ENCODE peak calls at places on chromosomes 12 and 14, in five cellular contexts. G is hepatic stellate cell, W is omental fat pad, C is tibial artery, B is ELR. R is an unnamed sample.

GRCh38 chr12:111768159-111768895 is 1.6 kb downstream of the ALDH2 start:
- DNase-seq in G (no peak), W (no peak), C (no peak), B (no peak), R (no peak)

GRCh38 chr14:58832010-58832409 is 194.2 kb downstream of the DACT1 start:
- DNase-seq in G (no peak), W (no peak), C (no peak), B (no peak), R (no peak)

GRCh38 chr14:105150368-105151111 is 18.0 kb downstream of the JAG2 start:
- DNase-seq in G (no peak), W (no peak), C (no peak), B (no peak), R (no peak)

GRCh38 chr12:75766263-75767160 is 255.1 kb upstream of the KRR1 start:
- DNase-seq in G (no peak), W (no peak), C (no peak), B (peak), R (no peak)

GRCh38 chr14:49966304-49966809 is 73.5 kb downstream of the ARF6 start:
- DNase-seq in G (peak), W (no peak), C (no peak), B (no peak), R (no peak)

GRCh38 chr12:55720894-55721444 is 776 bp downstream of the RDH5 start:
- DNase-seq in G (peak), W (no peak), C (peak), B (peak), R (no peak)

GRCh38 chr12:130126023-130126432 is 36.2 kb upstream of the FZD10 start:
- DNase-seq in G (no peak), W (no peak), C (peak), B (no peak), R (no peak)

GRCh38 chr12:121608301-121608700 is 18.0 kb upstream of the ORAI1 start:
- DNase-seq in G (no peak), W (no peak), C (no peak), B (no peak), R (no peak)

GRCh38 chr12:67482751-67483661 is 165.5 kb upstream of the DYRK2 start:
- DNase-seq in G (no peak), W (no peak), C (peak), B (peak), R (no peak)

GRCh38 chr14:96502621-96503251 is 554 bp downstream of the PAPOLA start:
- DNase-seq in G (peak), W (no peak), C (peak), B (peak), R (peak)

GRCh38 chr14:73717998-73718741 is 4.0 kb upstream of the PNMA1 start:
- DNase-seq in G (no peak), W (no peak), C (no peak), B (no peak), R (no peak)

GRCh38 chr12:123250471-123251383 is 17.5 kb downstream of the MTRFR start:
- DNase-seq in G (no peak), W (no peak), C (no peak), B (peak), R (no peak)

GRCh38 chr12:52903855-52904508 is 894 bp downstream of the KRT8 start:
- DNase-seq in G (no peak), W (no peak), C (no peak), B (peak), R (no peak)

GRCh38 chr12:95216704-95217376 is 427 bp downstream of the FGD6 start:
- DNase-seq in G (no peak), W (no peak), C (no peak), B (no peak), R (no peak)

GRCh38 chr12:11658796-11659195 is 9.3 kb downstream of the ETV6 start:
- DNase-seq in G (peak), W (no peak), C (no peak), B (peak), R (no peak)

GRCh38 chr12:64894827-64895475 is 70.5 kb downstream of the TBC1D30 start:
- DNase-seq in G (no peak), W (no peak), C (no peak), B (peak), R (no peak)

GRCh38 chr12:51281202-51281924 is 11.1 kb upstream of the SMAGP start:
- DNase-seq in G (peak), W (no peak), C (no peak), B (peak), R (no peak)

GRCh38 chr14:53603994-53604393 is 352.6 kb downstream of the BMP4 start:
- DNase-seq in G (no peak), W (no peak), C (no peak), B (no peak), R (no peak)

GRCh38 chr12:57085999-57086950 is 2.6 kb upstream of the NAB2 start:
- DNase-seq in G (peak), W (no peak), C (peak), B (peak), R (no peak)

GRCh38 chr12:91094957-91095356 is 16.3 kb downstream of the LUM start:
- DNase-seq in G (no peak), W (no peak), C (no peak), B (peak), R (no peak)

GRCh38 chr14:68979722-68980552 is 835 bp upstream of the ACTN1 start:
- DNase-seq in G (peak), W (no peak), C (peak), B (peak), R (no peak)

GRCh38 chr12:11941601-11942360 is 129.0 kb upstream of the BCL2L14 start:
- DNase-seq in G (peak), W (no peak), C (no peak), B (peak), R (no peak)

GRCh38 chr14:105397350-105397931 is 897 bp upstream of the TEX22 start:
- DNase-seq in G (no peak), W (no peak), C (no peak), B (peak), R (no peak)

GRCh38 chr14:32514236-32514635 is 185.1 kb downstream of the AKAP6 start:
- DNase-seq in G (no peak), W (no peak), C (no peak), B (no peak), R (no peak)

GRCh38 chr12:30977124-30977523 is 50.6 kb downstream of the TSPAN11 start:
- DNase-seq in G (no peak), W (no peak), C (no peak), B (no peak), R (no peak)

GRCh38 chr14:59294662-59294992 is 106.2 kb downstream of the DAAM1 start:
- DNase-seq in G (no peak), W (no peak), C (no peak), B (no peak), R (no peak)

GRCh38 chr12:118773956-118774723 is 207.2 kb upstream of the SRRM4 start:
- DNase-seq in G (no peak), W (no peak), C (no peak), B (no peak), R (no peak)

GRCh38 chr12:79590751-79591150 is 100.0 kb downstream of the PAWR start:
- DNase-seq in G (no peak), W (no peak), C (no peak), B (no peak), R (no peak)

GRCh38 chr12:104536841-104537240 is 80.1 kb downstream of the CHST11 start:
- DNase-seq in G (no peak), W (no peak), C (no peak), B (no peak), R (no peak)

GRCh38 chr14:49546766-49547165 is 39.4 kb downstream of the RPS29 start:
- DNase-seq in G (no peak), W (no peak), C (no peak), B (no peak), R (no peak)

GRCh38 chr14:77099425-77100167 is 1.5 kb downstream of the CIPC start:
- DNase-seq in G (peak), W (no peak), C (no peak), B (peak), R (no peak)